ENCODE peak calls at places on chromosomes 5 and 9, in ten cellular contexts. M is CD8-positive, alpha-beta T cell; I is lung; N is PC-3; H is psoas muscle; J is uterus; L is A549; W is GM12878; B is prostate gland; R is adrenal gland. T is an unnamed sample.

GRCh38 chr9:112061152-112061740 is 113.9 kb downstream of the SUSD1 start:
- DNase-seq in R (peak; percentile 75), N (peak; percentile 90), J (peak; percentile 50), H (peak; percentile 58), L (peak; percentile 81), I (peak; percentile 57), M (no peak), W (peak; percentile 75), B (no peak), T (peak; percentile 97)

GRCh38 chr9:137607141-137607857 is 1.8 kb downstream of the ARRDC1 start:
- DNase-seq in I (no peak), H (no peak), R (peak; percentile 37), J (no peak), B (no peak), N (peak; percentile 40), M (no peak), L (no peak), W (no peak), T (peak; percentile 74)

GRCh38 chr5:84383816-84384603 is 670 bp downstream of the EDIL3 start:
- DNase-seq in R (peak; percentile 22), N (peak; percentile 53), W (no peak), H (peak; percentile 42), J (peak; percentile 28), M (no peak), B (no peak), I (no peak), L (no peak), T (peak; percentile 50)

GRCh38 chr5:148372331-148372730 is 11.4 kb upstream of the FBXO38 start:
- DNase-seq in L (no peak), R (no peak), M (no peak), W (no peak), H (no peak), I (no peak), J (no peak), N (no peak), B (no peak), T (no peak)

GRCh38 chr5:53303105-53303504 is 177.3 kb upstream of the FST start:
- DNase-seq in I (no peak), N (peak; percentile 51), M (no peak), J (no peak), L (no peak), R (no peak), W (no peak), H (no peak), B (no peak), T (peak; percentile 64)

GRCh38 chr9:97237951-97238851 is 69.3 kb upstream of the CCDC180 start:
- DNase-seq in W (no peak), N (peak; percentile 68), M (peak; percentile 73), L (peak; percentile 65), I (peak; percentile 78), R (peak; percentile 84), H (peak; percentile 88), B (peak; percentile 82), J (peak; percentile 59), T (peak; percentile 89)

GRCh38 chr5:136040746-136041415 is 12.1 kb downstream of the TGFBI start:
- DNase-seq in N (peak; percentile 66), J (no peak), I (no peak), M (no peak), W (no peak), R (no peak), H (no peak), L (no peak), B (no peak), T (no peak)

GRCh38 chr9:76665458-76665857 is 98.8 kb upstream of the PCA3 start:
- DNase-seq in M (no peak), J (no peak), L (no peak), I (no peak), N (no peak), B (no peak), R (no peak), H (no peak), W (no peak), T (no peak)

GRCh38 chr9:88270398-88270797 is 117.8 kb upstream of the SPIN1 start:
- DNase-seq in I (no peak), W (no peak), H (no peak), R (no peak), L (no peak), B (no peak), N (peak; percentile 12), M (no peak), J (no peak), T (no peak)

GRCh38 chr5:172858511-172858989 is 24.5 kb downstream of the ERGIC1 start:
- DNase-seq in I (no peak), W (no peak), M (no peak), R (no peak), L (peak; percentile 58), N (peak; percentile 54), B (no peak), H (no peak), J (peak; percentile 18), T (no peak)

GRCh38 chr5:172860520-172861443 is 26.7 kb downstream of the ERGIC1 start:
- DNase-seq in L (no peak), N (no peak), J (peak; percentile 86), H (peak; percentile 97), M (no peak), W (no peak), R (peak; percentile 90), B (peak; percentile 91), I (peak; percentile 74), T (no peak)

GRCh38 chr5:172858990-172859811 is 25.1 kb downstream of the ERGIC1 start:
- DNase-seq in M (no peak), L (peak; percentile 55), I (peak; percentile 66), B (no peak), W (no peak), N (peak; percentile 55), H (peak; percentile 89), J (peak; percentile 67), R (peak; percentile 48), T (peak; percentile 50)

GRCh38 chr5:172861461-172861860 is 27.4 kb downstream of the ERGIC1 start:
- DNase-seq in I (no peak), W (no peak), N (no peak), L (no peak), B (no peak), M (no peak), H (no peak), J (no peak), R (no peak), T (no peak)

DNA sequence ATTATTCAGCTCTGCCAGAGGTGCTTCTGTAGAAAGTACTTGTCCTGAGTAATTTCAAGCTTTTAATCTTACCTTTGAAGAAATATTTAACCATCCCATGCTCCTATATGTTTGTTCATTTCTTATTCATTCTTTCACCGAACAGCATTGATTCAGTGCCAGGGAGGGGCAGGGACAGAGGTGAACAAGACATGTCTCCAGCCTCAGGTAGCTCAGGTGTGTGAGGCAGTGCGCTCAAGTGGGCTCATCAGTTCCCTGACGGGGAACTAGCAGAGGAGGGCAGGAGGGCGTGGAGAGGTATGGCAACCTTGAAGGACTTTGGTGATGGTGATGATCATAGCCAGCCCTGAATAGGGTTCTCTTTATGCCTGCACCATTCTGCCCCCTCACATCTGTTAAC is 25.9 kb downstream of the ERGIC1 start:
- DNase-seq in I (peak; percentile 64), R (no peak), W (no peak), N (peak; percentile 13), L (no peak), J (peak; percentile 15), M (no peak), B (no peak), H (no peak), T (no peak)
- H3K4me1 ChIP-seq in I (peaks cover 38% of the 10 kb centered on the region), R (peaks cover 82% of the 10 kb centered on the region), W (no peaks in the 10 kb centered on the region), N (peaks cover 36% of the 10 kb centered on the region), L (peaks cover 99% of the 10 kb centered on the region), J (peaks cover 41% of the 10 kb centered on the region), M (peaks cover 8% of the 10 kb centered on the region), B (peaks cover 34% of the 10 kb centered on the region), H (peaks cover 80% of the 10 kb centered on the region), T (peaks cover 15% of the 10 kb centered on the region)

GRCh38 chr9:74645007-74645639 is 148.0 kb downstream of the RORB start:
- DNase-seq in W (no peak), B (no peak), J (no peak), L (no peak), M (no peak), N (peak; percentile 19), H (no peak), I (no peak), R (no peak), T (peak; percentile 57)
- TF ChIP-seq CTCF in W (peak; percentile 56), B (peak; percentile 32), J (peak; percentile 13), L (peak; percentile 64), M (peak; percentile 16), N (peak; percentile 66), H (peak; percentile 43), I (no peak), R (peak; percentile 35), T (peak; percentile 58)

GRCh38 chr9:123851851-123852250 is 78.1 kb downstream of the DENND1A start:
- DNase-seq in I (no peak), M (no peak), W (no peak), N (no peak), B (no peak), H (no peak), L (no peak), J (no peak), R (no peak), T (no peak)

GRCh38 chr9:123843703-123844102 is 86.2 kb downstream of the DENND1A start:
- DNase-seq in J (no peak), M (no peak), N (no peak), I (no peak), B (no peak), W (no peak), R (no peak), H (no peak), L (no peak), T (no peak)

GRCh38 chr9:123848447-123849085 is 81.4 kb downstream of the DENND1A start:
- DNase-seq in B (no peak), W (no peak), H (no peak), R (no peak), L (no peak), I (no peak), N (no peak), M (no peak), J (no peak), T (no peak)

GRCh38 chr9:123846966-123847365 is 83.0 kb downstream of the DENND1A start:
- DNase-seq in N (no peak), L (no peak), R (no peak), M (no peak), B (no peak), H (no peak), I (no peak), J (no peak), W (no peak), T (no peak)
- H3K9me3 ChIP-seq in N (peaks cover 5% of the 10 kb centered on the region), L (peaks cover 39% of the 10 kb centered on the region), R (peaks cover 13% of the 10 kb centered on the region), M (peaks cover 15% of the 10 kb centered on the region), B (no peaks in the 10 kb centered on the region), H (peaks cover 37% of the 10 kb centered on the region), I (peaks cover 5% of the 10 kb centered on the region), J (peaks cover 20% of the 10 kb centered on the region), W (peaks cover 27% of the 10 kb centered on the region), T (no peaks in the 10 kb centered on the region)

GRCh38 chr9:86166546-86166945 is 67.2 kb upstream of the GOLM1 start:
- DNase-seq in N (no peak), H (no peak), I (no peak), B (no peak), L (no peak), W (no peak), M (no peak), R (no peak), J (no peak), T (no peak)
- H3K4me1 ChIP-seq in N (no peaks in the 10 kb centered on the region), H (no peaks in the 10 kb centered on the region), I (no peaks in the 10 kb centered on the region), B (no peaks in the 10 kb centered on the region), L (no peaks in the 10 kb centered on the region), W (no peaks in the 10 kb centered on the region), M (no peaks in the 10 kb centered on the region), R (no peaks in the 10 kb centered on the region), J (no peaks in the 10 kb centered on the region), T (no peaks in the 10 kb centered on the region)

T was measured in cardiac muscle cell.